ENCODE peak calls at places on chromosomes 7 and 10, in seven cellular contexts. One of them, this sample, is unnamed.

GRCh38 chr7:30029696-30030095 is 1.5 kb downstream of the PLEKHA8 start:
- ATAC-seq in left cardiac atrium: no peak
- ATAC-seq in HCT116: no peak
- ATAC-seq in left lung: no peak
- ATAC-seq in activated CD4-positive, CD25-positive, alpha-beta regulatory T cell treated with anti-CD3 and anti-CD28 coated beads, Interleukin-2, amount 50 U/mL, for 24 hours: no peak
- ATAC-seq in central memory CD8-positive, alpha-beta T cell: no peak
- ATAC-seq in foreskin keratinocyte: no peak
- ATAC-seq in this sample: no peak

GRCh38 chr10:70493660-70494234 is 15.2 kb downstream of the PALD1 start:
- ATAC-seq in left lung: peak; percentile 8
- ATAC-seq in left cardiac atrium: no peak
- ATAC-seq in HCT116: no peak
- ATAC-seq in foreskin keratinocyte: no peak
- ATAC-seq in central memory CD8-positive, alpha-beta T cell: no peak
- ATAC-seq in activated CD4-positive, CD25-positive, alpha-beta regulatory T cell treated with anti-CD3 and anti-CD28 coated beads, Interleukin-2, amount 50 U/mL, for 24 hours: no peak
- ATAC-seq in this sample: peak; percentile 44

GRCh38 chr10:100229819-100230422 is 525 bp upstream of the CHUK start:
- ATAC-seq in HCT116: peak; percentile 4
- ATAC-seq in activated CD4-positive, CD25-positive, alpha-beta regulatory T cell treated with anti-CD3 and anti-CD28 coated beads, Interleukin-2, amount 50 U/mL, for 24 hours: no peak
- ATAC-seq in left cardiac atrium: no peak
- ATAC-seq in left lung: no peak
- ATAC-seq in central memory CD8-positive, alpha-beta T cell: no peak
- ATAC-seq in foreskin keratinocyte: no peak
- ATAC-seq in this sample: no peak

GRCh38 chr10:27391325-27391724 is 112.8 kb upstream of the RAB18 start:
- ATAC-seq in left cardiac atrium: no peak
- ATAC-seq in left lung: no peak
- ATAC-seq in activated CD4-positive, CD25-positive, alpha-beta regulatory T cell treated with anti-CD3 and anti-CD28 coated beads, Interleukin-2, amount 50 U/mL, for 24 hours: no peak
- ATAC-seq in foreskin keratinocyte: peak; percentile 2
- ATAC-seq in HCT116: no peak
- ATAC-seq in central memory CD8-positive, alpha-beta T cell: no peak
- ATAC-seq in this sample: no peak

GRCh38 chr7:28575241-28575643 is 162.9 kb downstream of the CREB5 start:
- ATAC-seq in central memory CD8-positive, alpha-beta T cell: no peak
- ATAC-seq in activated CD4-positive, CD25-positive, alpha-beta regulatory T cell treated with anti-CD3 and anti-CD28 coated beads, Interleukin-2, amount 50 U/mL, for 24 hours: no peak
- ATAC-seq in HCT116: no peak
- ATAC-seq in foreskin keratinocyte: no peak
- ATAC-seq in left cardiac atrium: no peak
- ATAC-seq in left lung: no peak
- ATAC-seq in this sample: no peak

GRCh38 chr7:18064242-18064838 is 36.7 kb upstream of the PRPS1L1 start:
- ATAC-seq in left lung: peak; percentile 85
- ATAC-seq in activated CD4-positive, CD25-positive, alpha-beta regulatory T cell treated with anti-CD3 and anti-CD28 coated beads, Interleukin-2, amount 50 U/mL, for 24 hours: no peak
- ATAC-seq in HCT116: peak; percentile 88
- ATAC-seq in left cardiac atrium: no peak
- ATAC-seq in foreskin keratinocyte: peak; percentile 78
- ATAC-seq in central memory CD8-positive, alpha-beta T cell: no peak
- ATAC-seq in this sample: peak; percentile 74

GRCh38 chr10:113097046-113097415 is 147.0 kb downstream of the TCF7L2 start:
- ATAC-seq in foreskin keratinocyte: no peak
- ATAC-seq in left lung: no peak
- ATAC-seq in activated CD4-positive, CD25-positive, alpha-beta regulatory T cell treated with anti-CD3 and anti-CD28 coated beads, Interleukin-2, amount 50 U/mL, for 24 hours: no peak
- ATAC-seq in central memory CD8-positive, alpha-beta T cell: no peak
- ATAC-seq in left cardiac atrium: no peak
- ATAC-seq in HCT116: no peak
- ATAC-seq in this sample: no peak

GRCh38 chr10:24681476-24682088 is 42.1 kb downstream of the ARHGAP21 start:
- ATAC-seq in left cardiac atrium: no peak
- ATAC-seq in central memory CD8-positive, alpha-beta T cell: no peak
- ATAC-seq in foreskin keratinocyte: no peak
- ATAC-seq in HCT116: no peak
- ATAC-seq in left lung: no peak
- ATAC-seq in activated CD4-positive, CD25-positive, alpha-beta regulatory T cell treated with anti-CD3 and anti-CD28 coated beads, Interleukin-2, amount 50 U/mL, for 24 hours: no peak
- ATAC-seq in this sample: peak; percentile 60

GRCh38 chr10:122642726-122643605 is 56.7 kb downstream of the C10orf120 start:
- ATAC-seq in HCT116: no peak
- ATAC-seq in central memory CD8-positive, alpha-beta T cell: no peak
- ATAC-seq in foreskin keratinocyte: no peak
- ATAC-seq in left lung: no peak
- ATAC-seq in left cardiac atrium: no peak
- ATAC-seq in activated CD4-positive, CD25-positive, alpha-beta regulatory T cell treated with anti-CD3 and anti-CD28 coated beads, Interleukin-2, amount 50 U/mL, for 24 hours: no peak
- ATAC-seq in this sample: no peak

GRCh38 chr7:75638607-75639070 is 100.1 kb downstream of the HIP1 start:
- ATAC-seq in HCT116: peak; percentile 75
- ATAC-seq in left cardiac atrium: peak; percentile 83
- ATAC-seq in activated CD4-positive, CD25-positive, alpha-beta regulatory T cell treated with anti-CD3 and anti-CD28 coated beads, Interleukin-2, amount 50 U/mL, for 24 hours: no peak
- ATAC-seq in left lung: peak; percentile 67
- ATAC-seq in central memory CD8-positive, alpha-beta T cell: no peak
- ATAC-seq in foreskin keratinocyte: peak; percentile 57
- ATAC-seq in this sample: peak; percentile 24

GRCh38 chr10:49351669-49352068 is 44.2 kb downstream of the DRGX start:
- ATAC-seq in left cardiac atrium: no peak
- ATAC-seq in foreskin keratinocyte: no peak
- ATAC-seq in central memory CD8-positive, alpha-beta T cell: no peak
- ATAC-seq in activated CD4-positive, CD25-positive, alpha-beta regulatory T cell treated with anti-CD3 and anti-CD28 coated beads, Interleukin-2, amount 50 U/mL, for 24 hours: no peak
- ATAC-seq in HCT116: no peak
- ATAC-seq in left lung: no peak
- ATAC-seq in this sample: no peak

GRCh38 chr7:99733448-99733847 is 1.5 kb downstream of the CYP3A7 start:
- ATAC-seq in HCT116: peak; percentile 69
- ATAC-seq in activated CD4-positive, CD25-positive, alpha-beta regulatory T cell treated with anti-CD3 and anti-CD28 coated beads, Interleukin-2, amount 50 U/mL, for 24 hours: no peak
- ATAC-seq in central memory CD8-positive, alpha-beta T cell: no peak
- ATAC-seq in left cardiac atrium: no peak
- ATAC-seq in foreskin keratinocyte: no peak
- ATAC-seq in left lung: no peak
- ATAC-seq in this sample: no peak

GRCh38 chr10:88066319-88066718 is 202.9 kb downstream of the PTEN start:
- ATAC-seq in activated CD4-positive, CD25-positive, alpha-beta regulatory T cell treated with anti-CD3 and anti-CD28 coated beads, Interleukin-2, amount 50 U/mL, for 24 hours: no peak
- ATAC-seq in foreskin keratinocyte: no peak
- ATAC-seq in central memory CD8-positive, alpha-beta T cell: no peak
- ATAC-seq in left cardiac atrium: peak; percentile 39
- ATAC-seq in left lung: no peak
- ATAC-seq in HCT116: no peak
- ATAC-seq in this sample: no peak

GRCh38 chr7:90267263-90267858 is 22.4 kb downstream of the CFAP69 start:
- ATAC-seq in left cardiac atrium: no peak
- ATAC-seq in foreskin keratinocyte: no peak
- ATAC-seq in left lung: no peak
- ATAC-seq in activated CD4-positive, CD25-positive, alpha-beta regulatory T cell treated with anti-CD3 and anti-CD28 coated beads, Interleukin-2, amount 50 U/mL, for 24 hours: no peak
- ATAC-seq in central memory CD8-positive, alpha-beta T cell: no peak
- ATAC-seq in HCT116: no peak
- ATAC-seq in this sample: no peak

This sample was measured in esophagus mucosa.